ENCODE peak calls at places on chromosome 15, in five cellular contexts. F, I, E, K and J are unnamed samples.
A peak's percentile ranks its signal among the peaks of the same experiment; 100 is the strongest.

GRCh38 chr15:54082836-54083492 is 104.7 kb downstream of the UNC13C start:
- DNase-seq in F (peak; percentile 5), I (peak; percentile 16), E (peak; percentile 17), K (peak; percentile 2), J (no peak)

GRCh38 chr15:96246057-96246456 is 84.4 kb upstream of the NR2F2 start:
- DNase-seq in F (no peak), I (no peak), E (no peak), K (peak; percentile 20), J (no peak)

GRCh38 chr15:84967380-84967779 is 14.3 kb upstream of the PDE8A start:
- DNase-seq in F (no peak), I (no peak), E (no peak), K (no peak), J (no peak)

GRCh38 chr15:26449296-26449695 is 323.6 kb downstream of the GABRB3 start:
- DNase-seq in F (no peak), I (peak; percentile 73), E (no peak), K (no peak), J (no peak)

GRCh38 chr15:60392986-60393811 is 4.6 kb downstream of the ANXA2 start:
- DNase-seq in F (peak; percentile 93), I (peak; percentile 99), E (peak; percentile 69), K (no peak), J (no peak)

GRCh38 chr15:47514251-47514652 is 203.1 kb upstream of the SEMA6D start:
- DNase-seq in F (peak; percentile 76), I (peak; percentile 25), E (peak; percentile 37), K (no peak), J (no peak)

GRCh38 chr15:66948294-66948693 is 117.1 kb upstream of the SMAD3 start:
- DNase-seq in F (no peak), I (peak; percentile 56), E (no peak), K (no peak), J (no peak)

GRCh38 chr15:100879461-100880138 is at the start of gene ALDH1A3:
- DNase-seq in F (peak; percentile 90), I (peak; percentile 82), E (peak; percentile 90), K (peak; percentile 56), J (no peak)

GRCh38 chr15:74381481-74381880 is 14.0 kb upstream of the CYP11A1 start:
- DNase-seq in F (no peak), I (no peak), E (no peak), K (no peak), J (no peak)

GRCh38 chr15:45242289-45242688 is 9.7 kb upstream of the SLC28A2 start:
- DNase-seq in F (no peak), I (peak; percentile 13), E (no peak), K (peak; percentile 8), J (no peak)

GRCh38 chr15:80727596-80727995 is 32.5 kb downstream of the ABHD17C start:
- DNase-seq in F (no peak), I (no peak), E (no peak), K (no peak), J (no peak)

GRCh38 chr15:39666671-39667070 is 85.8 kb downstream of the THBS1 start:
- DNase-seq in F (no peak), I (peak; percentile 49), E (peak; percentile 29), K (peak; percentile 40), J (no peak)

GRCh38 chr15:51736646-51737537 is 563 bp downstream of the LYSMD2 start:
- DNase-seq in F (peak; percentile 35), I (peak; percentile 44), E (peak; percentile 58), K (peak; percentile 55), J (peak; percentile 25)

GRCh38 chr15:58329781-58330467 is 101.9 kb upstream of the LIPC start:
- DNase-seq in F (no peak), I (peak; percentile 22), E (no peak), K (no peak), J (no peak)

GRCh38 chr15:88113909-88114308 is 142.6 kb downstream of the NTRK3 start:
- DNase-seq in F (no peak), I (no peak), E (peak; percentile 68), K (no peak), J (no peak)

GRCh38 chr15:67801142-67801541 is 24.2 kb upstream of the SKOR1 start:
- DNase-seq in F (no peak), I (no peak), E (no peak), K (no peak), J (no peak)

GRCh38 chr15:40843885-40844542 is at the start of gene SPINT1:
- DNase-seq in F (peak; percentile 64), I (peak; percentile 79), E (peak; percentile 31), K (peak; percentile 74), J (no peak)

GRCh38 chr15:63597033-63597790 is at the start of gene FBXL22:
- DNase-seq in F (no peak), I (no peak), E (peak; percentile 41), K (no peak), J (no peak)

GRCh38 chr15:42053914-42054313 is 33.1 kb upstream of the PLA2G4E start:
- DNase-seq in F (no peak), I (no peak), E (no peak), K (no peak), J (no peak)

GRCh38 chr15:94070341-94071275 is 160.8 kb upstream of the MCTP2 start:
- DNase-seq in F (no peak), I (peak; percentile 67), E (peak; percentile 56), K (peak; percentile 13), J (no peak)

GRCh38 chr15:38611228-38611627 is 46.6 kb upstream of the RASGRP1 start:
- DNase-seq in F (no peak), I (no peak), E (no peak), K (no peak), J (no peak)

GRCh38 chr15:89664951-89665350 is 9.7 kb upstream of the KIF7 start:
- DNase-seq in F (no peak), I (no peak), E (no peak), K (no peak), J (no peak)

GRCh38 chr15:89681146-89681545 is 2.0 kb upstream of the PLIN1 start:
- DNase-seq in F (no peak), I (no peak), E (no peak), K (no peak), J (no peak)

GRCh38 chr15:45630958-45631691 is 3.7 kb upstream of the SQOR start:
- DNase-seq in F (peak; percentile 61), I (peak; percentile 99), E (peak; percentile 80), K (no peak), J (no peak)

GRCh38 chr15:32774022-32774421 is 56.2 kb downstream of the GREM1 start:
- DNase-seq in F (peak; percentile 10), I (peak; percentile 73), E (peak; percentile 76), K (no peak), J (no peak)

GRCh38 chr15:31330836-31331235 is 4.2 kb downstream of the KLF13 start:
- DNase-seq in F (no peak), I (no peak), E (no peak), K (no peak), J (no peak)

GRCh38 chr15:76057332-76058000 is 2.3 kb upstream of the TMEM266 start:
- DNase-seq in F (peak; percentile 45), I (peak; percentile 42), E (peak; percentile 62), K (peak; percentile 63), J (no peak)

GRCh38 chr15:99411234-99411633 is 154.6 kb upstream of the MEF2A start:
- DNase-seq in F (no peak), I (no peak), E (peak; percentile 2), K (no peak), J (no peak)

GRCh38 chr15:42595641-42596240 is 20.3 kb downstream of the STARD9 start:
- DNase-seq in F (no peak), I (no peak), E (peak; percentile 21), K (no peak), J (no peak)

GRCh38 chr15:52397118-52397517 is 101.5 kb upstream of the MYO5C start:
- DNase-seq in F (no peak), I (no peak), E (no peak), K (no peak), J (no peak)

GRCh38 chr15:64883997-64884511 is 27.6 kb upstream of the ANKDD1A start:
- DNase-seq in F (peak; percentile 83), I (peak; percentile 96), E (peak; percentile 87), K (no peak), J (no peak)

GRCh38 chr15:42921049-42921731 is 612 bp upstream of the TTBK2 start:
- DNase-seq in F (no peak), I (peak; percentile 31), E (peak; percentile 21), K (peak; percentile 54), J (no peak)

GRCh38 chr15:77643764-77644163 is 11.1 kb upstream of the LINGO1 start:
- DNase-seq in F (no peak), I (no peak), E (no peak), K (no peak), J (no peak)

GRCh38 chr15:25545889-25546288 is 107.1 kb upstream of the UBE3A start:
- DNase-seq in F (no peak), I (no peak), E (no peak), K (no peak), J (no peak)

GRCh38 chr15:87748483-87748882 is 508.1 kb downstream of the NTRK3 start:
- DNase-seq in F (no peak), I (no peak), E (no peak), K (no peak), J (no peak)

GRCh38 chr15:99322643-99323405 is 71.5 kb downstream of the LRRC28 start:
- DNase-seq in F (no peak), I (no peak), E (no peak), K (no peak), J (no peak)

GRCh38 chr15:57665939-57666338 is 40.6 kb upstream of the POLR2M start:
- DNase-seq in F (no peak), I (no peak), E (no peak), K (no peak), J (no peak)

GRCh38 chr15:92005154-92005553 is 151.6 kb downstream of the SLCO3A1 start:
- DNase-seq in F (no peak), I (no peak), E (no peak), K (no peak), J (peak; percentile 48)